ENCODE peak calls at places on chromosomes 12 and 14, in five cellular contexts. H, Y, Q, V and C are unnamed samples.

GRCh38 chr12:55746147-55746912 is 3.4 kb downstream of the GDF11 start:
- DNase-seq in Q (no peak), H (no peak), V (no peak), Y (no peak), C (no peak)

GRCh38 chr12:65666876-65667275 is 157.4 kb upstream of the HMGA2 start:
- DNase-seq in Y (peak; percentile 46), H (no peak), V (no peak), Q (no peak), C (no peak)

GRCh38 chr12:1663440-1664132 is 27.3 kb upstream of the ADIPOR2 start:
- DNase-seq in Y (no peak), V (no peak), H (no peak), Q (no peak), C (no peak)

GRCh38 chr12:7695159-7695930 is at the start of gene GDF3:
- DNase-seq in H (peak; percentile 50), Q (no peak), V (no peak), Y (peak; percentile 24), C (no peak)

GRCh38 chr12:42686514-42687172 is 97.1 kb upstream of the PRICKLE1 start:
- DNase-seq in H (no peak), V (no peak), Y (no peak), Q (no peak), C (no peak)

GRCh38 chr14:64762044-64763034 is 58.1 kb downstream of the PLEKHG3 start:
- DNase-seq in V (peak; percentile 61), Y (peak; percentile 98), H (peak; percentile 92), Q (peak; percentile 50), C (peak; percentile 85)

GRCh38 chr14:105335735-105336476 is 21.4 kb downstream of the PACS2 start:
- DNase-seq in H (no peak), Q (no peak), V (peak; percentile 79), Y (no peak), C (no peak)

GRCh38 chr12:32595251-32595650 is 83.8 kb upstream of the DNM1L start:
- DNase-seq in H (no peak), Q (no peak), Y (peak; percentile 11), V (no peak), C (no peak)

GRCh38 chr12:31120392-31121008 is 46.8 kb downstream of the DDX11 start:
- DNase-seq in V (no peak), H (no peak), Y (no peak), Q (no peak), C (no peak)

GRCh38 chr14:68888025-68888850 is 90.9 kb downstream of the ACTN1 start:
- DNase-seq in V (no peak), H (no peak), Q (no peak), Y (no peak), C (no peak)

GRCh38 chr14:105528197-105528858 is 1.9 kb downstream of the TMEM121 start:
- DNase-seq in H (peak; percentile 49), V (peak; percentile 49), Y (peak; percentile 78), Q (peak; percentile 79), C (peak; percentile 86)

GRCh38 chr12:93673084-93673483 is 4.1 kb upstream of the CRADD start:
- DNase-seq in Q (no peak), Y (no peak), V (no peak), H (no peak), C (no peak)

GRCh38 chr12:106919910-106920544 is 35.7 kb upstream of the TMEM263 start:
- DNase-seq in Y (peak; percentile 72), Q (no peak), H (peak; percentile 64), V (no peak), C (no peak)

GRCh38 chr12:63922446-63922845 is 77.9 kb downstream of the SRGAP1 start:
- DNase-seq in Y (peak; percentile 64), Q (no peak), V (no peak), H (no peak), C (no peak)

GRCh38 chr14:44392984-44393383 is 114.1 kb downstream of the FSCB start:
- DNase-seq in V (no peak), H (no peak), Q (no peak), Y (no peak), C (no peak)
- TF ChIP-seq CTCF in V (no peak), H (no peak), Q (no peak), Y (no peak), C (no peak)

DNA sequence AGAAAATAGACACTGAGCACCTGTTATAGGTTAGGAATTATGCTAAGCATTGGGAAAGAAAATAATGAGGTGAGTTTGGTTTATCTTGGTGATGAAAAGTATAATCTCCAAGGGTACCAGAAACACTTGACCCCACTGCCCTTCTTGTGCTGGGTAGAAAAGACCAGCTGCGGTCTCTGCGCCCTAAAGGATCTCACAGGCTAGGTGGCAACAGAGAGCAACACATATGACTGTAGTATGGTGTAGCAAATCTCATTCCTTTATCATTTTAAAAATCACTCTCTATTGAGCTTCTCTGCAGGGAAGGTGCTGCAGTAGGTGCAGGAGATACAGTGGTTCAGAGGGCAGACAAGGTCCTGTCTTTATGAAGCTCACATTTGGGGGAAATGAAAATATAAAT is 26.1 kb downstream of the NRXN3 start:
- DNase-seq in H (no peak), Y (no peak), V (no peak), Q (no peak), C (no peak)
- TF ChIP-seq CTCF in H (no peak), Y (no peak), V (no peak), Q (no peak), C (no peak)

GRCh38 chr14:58193542-58193941 is 6.4 kb upstream of the ACTR10 start:
- DNase-seq in Y (no peak), H (no peak), Q (no peak), V (no peak), C (no peak)

GRCh38 chr14:58196198-58196597 is 3.8 kb upstream of the ACTR10 start:
- DNase-seq in Y (no peak), Q (no peak), H (no peak), V (no peak), C (no peak)

GRCh38 chr14:58191763-58192596 is 8.0 kb upstream of the ACTR10 start:
- DNase-seq in Q (no peak), H (peak; percentile 29), Y (no peak), V (no peak), C (no peak)
- TF ChIP-seq CTCF in Q (no peak), H (no peak), Y (no peak), V (no peak), C (no peak)

GRCh38 chr14:81169711-81170103 is 51.1 kb downstream of the GTF2A1 start:
- DNase-seq in H (peak; percentile 3), Y (peak; percentile 31), V (peak; percentile 57), Q (no peak), C (peak; percentile 69)

GRCh38 chr14:81170104-81170828 is 50.5 kb downstream of the GTF2A1 start:
- DNase-seq in H (peak; percentile 91), Y (peak; percentile 90), V (peak; percentile 93), Q (peak; percentile 89), C (peak; percentile 93)

GRCh38 chr14:81172353-81172752 is 48.4 kb downstream of the GTF2A1 start:
- DNase-seq in V (no peak), Q (no peak), Y (no peak), H (no peak), C (no peak)

GRCh38 chr14:81169267-81169666 is 51.5 kb downstream of the GTF2A1 start:
- DNase-seq in Q (no peak), H (no peak), Y (no peak), V (no peak), C (no peak)

GRCh38 chr14:81170829-81171195 is 49.9 kb downstream of the GTF2A1 start:
- DNase-seq in H (no peak), Q (no peak), V (no peak), Y (no peak), C (no peak)
- TF ChIP-seq CTCF in H (no peak), Q (no peak), V (no peak), Y (no peak), C (no peak)

GRCh38 chr14:47921133-47921532 is 245.7 kb upstream of the MDGA2 start:
- DNase-seq in H (no peak), Q (no peak), V (no peak), Y (no peak), C (no peak)

GRCh38 chr14:47919334-47919846 is 244.0 kb upstream of the MDGA2 start:
- DNase-seq in H (no peak), Q (no peak), V (no peak), Y (no peak), C (no peak)

GRCh38 chr14:47919994-47920393 is 244.6 kb upstream of the MDGA2 start:
- DNase-seq in H (no peak), V (no peak), Y (no peak), Q (no peak), C (no peak)

GRCh38 chr14:47917344-47917954 is 242.0 kb upstream of the MDGA2 start:
- DNase-seq in Y (peak; percentile 28), V (no peak), Q (no peak), H (peak; percentile 46), C (no peak)
- TF ChIP-seq CTCF in Y (peak; percentile 42), V (no peak), Q (no peak), H (peak; percentile 43), C (no peak)

GRCh38 chr14:103103461-103104388 is 9.2 kb downstream of the EXOC3L4 start:
- DNase-seq in H (peak; percentile 57), V (no peak), Y (peak; percentile 79), Q (no peak), C (peak; percentile 88)
- TF ChIP-seq CTCF in H (peak; percentile 34), V (no peak), Y (peak; percentile 30), Q (no peak), C (no peak)